ENCODE peak calls at places on chromosome 13, in seven cellular contexts. Y is cardiac fibroblast, Z is osteoblast, F is foreskin fibroblast, V is glutamatergic neuron, J is SK-N-SH, M is cardiac septum. G is an unnamed sample.

GRCh38 chr13:35833031-35833430 is 298.2 kb downstream of the DCLK1 start:
- DNase-seq in V (no peak), F (no peak), M (no peak), Y (no peak), Z (no peak), J (no peak), G (no peak)

GRCh38 chr13:80562423-80562822 is 221.5 kb upstream of the SPRY2 start:
- DNase-seq in F (no peak), M (no peak), V (no peak), Z (no peak), J (no peak), Y (no peak), G (no peak)

GRCh38 chr13:25489238-25489637 is 117.5 kb downstream of the ATP8A2 start:
- DNase-seq in Z (no peak), F (no peak), Y (no peak), V (no peak), M (no peak), J (no peak), G (no peak)

GRCh38 chr13:36752673-36753072 is 66.3 kb upstream of the RFXAP start:
- DNase-seq in J (no peak), Z (no peak), V (no peak), M (no peak), F (no peak), Y (peak; percentile 14), G (no peak)

GRCh38 chr13:35252536-35253205 is 223.8 kb downstream of the MAB21L1 start:
- DNase-seq in M (no peak), J (no peak), Y (no peak), Z (no peak), V (no peak), F (no peak), G (no peak)

GRCh38 chr13:37546087-37546486 is 52.5 kb downstream of the POSTN start:
- DNase-seq in Y (no peak), J (no peak), M (no peak), Z (no peak), F (no peak), V (no peak), G (no peak)

GRCh38 chr13:29704648-29705047 is 109.2 kb upstream of the SLC7A1 start:
- DNase-seq in M (no peak), Z (no peak), J (peak; percentile 64), Y (peak; percentile 5), F (peak; percentile 9), V (no peak), G (no peak)

GRCh38 chr13:31048521-31048920 is 113.2 kb downstream of the HSPH1 start:
- DNase-seq in J (no peak), V (no peak), F (no peak), Y (peak; percentile 18), M (no peak), Z (no peak), G (no peak)

GRCh38 chr13:39401091-39401647 is 201.8 kb downstream of the LHFPL6 start:
- DNase-seq in M (no peak), Z (peak; percentile 3), Y (no peak), V (no peak), F (no peak), J (no peak), G (no peak)

GRCh38 chr13:98509271-98510155 is 67.4 kb downstream of the STK24 start:
- DNase-seq in V (no peak), J (no peak), F (peak; percentile 92), Z (peak; percentile 90), Y (peak; percentile 96), M (no peak), G (peak; percentile 80)

GRCh38 chr13:40211586-40211968 is 454.9 kb downstream of the FOXO1 start:
- DNase-seq in V (no peak), Y (no peak), J (no peak), F (no peak), Z (no peak), M (no peak), G (no peak)

GRCh38 chr13:93224545-93224944 is 2.1 kb upstream of the GPC6 start:
- DNase-seq in Z (peak; percentile 87), M (no peak), F (peak; percentile 58), J (no peak), V (no peak), Y (no peak), G (no peak)

GRCh38 chr13:30376426-30377311 is 45.6 kb upstream of the UBE2L5 start:
- DNase-seq in Y (no peak), M (no peak), V (no peak), Z (no peak), J (no peak), F (no peak), G (no peak)

GRCh38 chr13:35855531-35856019 is 275.6 kb downstream of the DCLK1 start:
- DNase-seq in F (no peak), M (no peak), V (no peak), Y (peak; percentile 26), Z (no peak), J (no peak), G (peak; percentile 80)

GRCh38 chr13:23743717-23744116 is 145.5 kb downstream of the MIPEP start:
- DNase-seq in M (no peak), F (no peak), J (no peak), Z (no peak), Y (no peak), V (no peak), G (no peak)

GRCh38 chr13:55160911-55161310 is 1979.8 kb upstream of the PRR20A start:
- DNase-seq in F (no peak), J (no peak), V (no peak), Z (no peak), M (no peak), Y (no peak), G (no peak)

GRCh38 chr13:25971077-25971476 is 80.7 kb downstream of the SHISA2 start:
- DNase-seq in V (no peak), M (no peak), J (no peak), F (no peak), Y (no peak), Z (no peak), G (no peak)

G was measured in RWPE1.